ENCODE peak calls at places on chromosomes 4 and X, in nine cellular contexts. O is choroid plexus epithelial cell, C is kidney glomerular epithelial cell, S is Right ventricle myocardium superior, H is AG09319, I is Kasumi-1, E is aorta, Z is RCC 7860, U is PC-9. P is an unnamed sample.

GRCh38 chr4:110108470-110108869 is 89.9 kb downstream of the ELOVL6 start:
- DNase-seq in S (no peak), H (no peak), C (no peak), I (no peak), E (no peak), Z (no peak), U (no peak), O (no peak), P (no peak)

GRCh38 chr4:46124773-46125172 is 919 bp upstream of the GABRG1 start:
- DNase-seq in C (no peak), U (no peak), I (no peak), H (no peak), E (no peak), Z (no peak), S (peak), O (no peak), P (no peak)

GRCh38 chr4:117796677-117797076 is 237.6 kb upstream of the NDST3 start:
- DNase-seq in E (no peak), O (no peak), U (no peak), S (no peak), Z (no peak), H (no peak), I (no peak), C (peak), P (no peak)

GRCh38 chrX:133639726-133640125 is 224.4 kb upstream of the GPC4 start:
- DNase-seq in S (no peak), O (no peak), E (no peak), C (no peak), Z (no peak), U (no peak), I (no peak), H (no peak), P (no peak)

GRCh38 chr4:8610858-8611610 is 18.5 kb downstream of the CPZ start:
- DNase-seq in Z (no peak), O (no peak), I (no peak), E (no peak), H (no peak), C (no peak), U (no peak), S (no peak), P (no peak)

GRCh38 chr4:3331511-3332394 is 38.9 kb downstream of the RGS12 start:
- DNase-seq in H (no peak), Z (no peak), O (no peak), E (no peak), S (peak), I (no peak), C (no peak), U (no peak), P (no peak)

GRCh38 chr4:78584863-78585576 is 33.5 kb downstream of the ANXA3 start:
- DNase-seq in S (no peak), O (peak), I (no peak), H (no peak), Z (no peak), C (no peak), E (no peak), U (no peak), P (no peak)

GRCh38 chr4:52006887-52007286 is 13.3 kb downstream of the LRRC66 start:
- DNase-seq in O (no peak), U (no peak), S (no peak), C (no peak), E (no peak), I (no peak), Z (no peak), H (no peak), P (no peak)

GRCh38 chr4:108113229-108113628 is 55.5 kb downstream of the LEF1 start:
- DNase-seq in Z (no peak), U (no peak), E (no peak), O (no peak), I (no peak), H (no peak), S (no peak), C (no peak), P (no peak)

GRCh38 chr4:84235545-84235944 is 263.5 kb downstream of the NKX6-1 start:
- DNase-seq in S (no peak), U (no peak), Z (no peak), O (no peak), E (no peak), H (no peak), I (no peak), C (no peak), P (no peak)

GRCh38 chr4:182643801-182644311 is 273.3 kb downstream of the DCTD start:
- DNase-seq in H (peak), U (no peak), Z (peak), I (no peak), C (peak), S (peak), O (peak), E (no peak), P (peak)

GRCh38 chr4:184746532-184746870 is 12.6 kb upstream of the CENPU start:
- DNase-seq in H (peak), O (peak), U (peak), Z (no peak), E (no peak), C (peak), I (no peak), S (no peak), P (peak)

GRCh38 chrX:136725446-136726104 is 55.2 kb downstream of the ARHGEF6 start:
- DNase-seq in H (no peak), O (peak), U (peak), C (peak), Z (peak), S (no peak), I (no peak), E (no peak), P (peak)

GRCh38 chr4:15765910-15766703 is 12.0 kb upstream of the CD38 start:
- DNase-seq in H (no peak), S (no peak), C (no peak), O (peak), Z (no peak), U (no peak), I (peak), E (no peak), P (no peak)

GRCh38 chr4:80255374-80256095 is 10.9 kb upstream of the FGF5 start:
- DNase-seq in I (no peak), C (no peak), Z (no peak), O (no peak), S (no peak), H (no peak), U (no peak), E (no peak), P (peak)

GRCh38 chrX:137072396-137072795 is 38.6 kb upstream of the GPR101 start:
- DNase-seq in O (no peak), I (no peak), H (no peak), E (no peak), C (no peak), Z (no peak), U (no peak), S (no peak), P (no peak)

GRCh38 chr4:154998284-154998683 is 210.2 kb upstream of the NPY2R start:
- DNase-seq in Z (no peak), I (no peak), E (no peak), C (no peak), U (no peak), H (no peak), S (no peak), O (peak), P (peak)

GRCh38 chr4:39255266-39255665 is 72.9 kb downstream of the WDR19 start:
- DNase-seq in Z (peak), E (no peak), C (peak), O (peak), U (peak), H (no peak), S (no peak), I (no peak), P (peak)

GRCh38 chrX:70826715-70827114 is 81.8 kb downstream of the TEX11 start:
- DNase-seq in U (no peak), H (no peak), Z (no peak), S (no peak), I (no peak), C (no peak), E (no peak), O (no peak), P (no peak)

GRCh38 chr4:105998210-105998609 is 102.9 kb downstream of the NPNT start:
- DNase-seq in C (peak), I (no peak), H (no peak), E (no peak), Z (peak), S (no peak), O (no peak), U (no peak), P (no peak)

GRCh38 chr4:121376541-121376940 is 4.3 kb downstream of the QRFPR start:
- DNase-seq in O (no peak), U (no peak), S (no peak), I (no peak), Z (no peak), H (no peak), E (no peak), C (no peak), P (no peak)

GRCh38 chrX:107628662-107629532 is 587 bp downstream of the PRPS1 start:
- DNase-seq in U (peak), I (peak), S (peak), H (no peak), C (no peak), Z (peak), O (peak), E (no peak), P (peak)

GRCh38 chr4:155703486-155704227 is 37.0 kb downstream of the GUCY1A1 start:
- DNase-seq in S (no peak), C (peak), E (no peak), O (no peak), H (no peak), Z (peak), U (no peak), I (no peak), P (no peak)

GRCh38 chr4:116358633-116359222 is 726.6 kb downstream of the TRAM1L1 start:
- DNase-seq in C (peak), E (peak), S (no peak), U (peak), O (peak), H (peak), I (peak), Z (peak), P (peak)

GRCh38 chrX:34341258-34341657 is 209.1 kb upstream of the FAM47A start:
- DNase-seq in U (no peak), I (no peak), Z (no peak), S (no peak), E (no peak), H (no peak), C (peak), O (peak), P (no peak)

GRCh38 chrX:25125483-25125882 is 109.7 kb upstream of the ARX start:
- DNase-seq in O (no peak), I (no peak), C (no peak), U (no peak), Z (no peak), E (no peak), S (no peak), H (no peak), P (no peak)

GRCh38 chr4:185640809-185641675 is 105.7 kb upstream of the PDLIM3 start:
- DNase-seq in O (peak), U (peak), C (peak), Z (peak), H (peak), S (no peak), E (no peak), I (peak), P (peak)

GRCh38 chr4:38105475-38105874 is 145.3 kb downstream of the PTTG2 start:
- DNase-seq in U (no peak), S (no peak), E (no peak), Z (no peak), O (no peak), H (no peak), C (no peak), I (no peak), P (no peak)

GRCh38 chr4:182495986-182496385 is 252.8 kb downstream of the TENM3 start:
- DNase-seq in Z (no peak), E (no peak), S (no peak), O (no peak), I (no peak), U (no peak), C (no peak), H (no peak), P (no peak)

GRCh38 chr4:15893967-15894366 is 44.6 kb downstream of the FGFBP1 start:
- DNase-seq in C (peak), H (peak), U (peak), E (no peak), Z (peak), O (peak), S (no peak), I (no peak), P (peak)

GRCh38 chrX:132676102-132676501 is 187.3 kb upstream of the MBNL3 start:
- DNase-seq in H (no peak), I (no peak), E (no peak), C (no peak), Z (no peak), U (no peak), S (no peak), O (no peak), P (no peak)

GRCh38 chr4:10253765-10254164 is 137.2 kb upstream of the WDR1 start:
- DNase-seq in U (no peak), I (no peak), S (no peak), O (no peak), C (no peak), E (no peak), Z (no peak), H (no peak), P (no peak)

GRCh38 chr4:54073481-54073880 is 9.1 kb upstream of the CHIC2 start:
- DNase-seq in H (no peak), O (peak), U (no peak), Z (no peak), I (no peak), E (no peak), S (no peak), C (no peak), P (peak)

GRCh38 chr4:42637104-42637503 is 19.8 kb downstream of the ATP8A1 start:
- DNase-seq in U (no peak), E (no peak), Z (no peak), H (no peak), I (no peak), C (no peak), S (no peak), O (no peak), P (no peak)